ENCODE peak calls at places on chromosomes 7 and 10, in nine cellular contexts. U is posterior vena cava; Z is sciatic nerve; H is neuronal stem cell; E is activated T-cell treated with anti-CD3 and anti-CD28 coated beads, Interleukin-2, amount 50 U/mL, for 48 hours; B is substantia nigra; Q is activated CD8-positive, alpha-beta memory T cell treated with anti-CD3 and anti-CD28 coated beads, Interleukin-2, amount 50 U/mL, for 48 hours; N is natural killer cell; W is activated T-helper 1 cell treated with anti-CD3 and anti-CD28 coated beads, Interleukin-12 subunit alpha, Interleukin-12 subunit beta, Interleukin-2, Interleukin-4 antibody, amounts not matched to agents 30 ng/mL and 10 ng/mL and 1 ng/mL, durations not matched to agents 14 hours and 24 hours and 36 hours. I is an unnamed sample.

GRCh38 chr7:66930341-66930740 is 9.3 kb downstream of the TMEM248 start:
- DNase-seq in E (no peak), N (no peak), Q (no peak), U (no peak), W (no peak), H (peak), Z (no peak), B (no peak), I (no peak)

GRCh38 chr10:132407846-132408278 is 10.9 kb downstream of the PWWP2B start:
- DNase-seq in N (peak), Z (no peak), E (no peak), H (no peak), Q (no peak), U (no peak), W (no peak), B (no peak), I (no peak)

GRCh38 chr10:127018766-127019165 is 113.5 kb downstream of the DOCK1 start:
- DNase-seq in Z (no peak), Q (no peak), N (no peak), H (no peak), U (no peak), B (no peak), W (no peak), E (no peak), I (no peak)

GRCh38 chr10:126397640-126398382 is 9.5 kb upstream of the ADAM12 start:
- DNase-seq in B (no peak), H (no peak), N (no peak), W (no peak), E (no peak), U (no peak), Q (no peak), Z (no peak), I (no peak)

GRCh38 chr10:63766766-63767505 is 245.7 kb downstream of the REEP3 start:
- DNase-seq in W (no peak), U (no peak), N (no peak), B (no peak), E (no peak), Z (no peak), Q (no peak), H (no peak), I (no peak)

GRCh38 chr10:126734015-126734414 is 63.5 kb upstream of the C10orf90 start:
- DNase-seq in Q (no peak), U (no peak), N (no peak), E (no peak), W (no peak), H (no peak), Z (no peak), B (no peak), I (no peak)

GRCh38 chr10:14784459-14785055 is 9.9 kb upstream of the FAM107B start:
- DNase-seq in B (no peak), U (no peak), E (no peak), W (no peak), N (no peak), H (no peak), Z (no peak), Q (no peak), I (no peak)

GRCh38 chr10:58696736-58697135 is 184.1 kb downstream of the BICC1 start:
- DNase-seq in Q (no peak), N (no peak), U (no peak), B (no peak), W (no peak), Z (no peak), H (no peak), E (no peak), I (no peak)

GRCh38 chr7:130365093-130365492 is 15.2 kb upstream of the CPA1 start:
- DNase-seq in B (no peak), U (peak), Z (peak), W (no peak), E (no peak), Q (no peak), H (no peak), N (no peak), I (no peak)

GRCh38 chr7:132437730-132438129 is 138.5 kb downstream of the PLXNA4 start:
- DNase-seq in U (peak), E (no peak), N (no peak), B (no peak), H (no peak), Z (no peak), Q (no peak), W (peak), I (peak)

GRCh38 chr10:48625013-48625412 is 20.1 kb upstream of the ARHGAP22 start:
- DNase-seq in B (no peak), H (no peak), W (no peak), Z (no peak), E (no peak), U (no peak), Q (no peak), N (no peak), I (no peak)

GRCh38 chr7:68306692-68307107 is 1291.6 kb upstream of the AUTS2 start:
- DNase-seq in B (no peak), H (no peak), N (no peak), U (no peak), W (no peak), E (no peak), Z (no peak), Q (no peak), I (no peak)

GRCh38 chr7:7188091-7188490 is 5.7 kb downstream of the C1GALT1 start:
- DNase-seq in H (no peak), Z (no peak), W (no peak), Q (no peak), N (no peak), E (no peak), U (no peak), B (no peak), I (no peak)

GRCh38 chr10:46222364-46222935 is 64.3 kb upstream of the ANTXRL start:
- DNase-seq in Z (no peak), H (no peak), U (no peak), Q (no peak), B (no peak), E (no peak), N (no peak), W (no peak), I (no peak)